ENCODE peak calls at places on chromosomes 1 and 21, in nine cellular contexts. One of them, this sample, is unnamed.

GRCh38 chr1:182702826-182703524 is 18.6 kb upstream of the RGS8 start:
- DNase-seq in NCI-H2081: peak; percentile 58
- DNase-seq in foreskin fibroblast: no peak
- DNase-seq in iPS-NIHi11: no peak
- DNase-seq in ovary: no peak
- DNase-seq in neural progenitor cell: no peak
- DNase-seq in stomach: no peak
- DNase-seq in Caco-2: no peak
- DNase-seq in GM20000: no peak
- DNase-seq in this sample: no peak

GRCh38 chr1:26403656-26404055 is 7.0 kb upstream of the LIN28A start:
- DNase-seq in ovary: no peak
- DNase-seq in GM20000: no peak
- DNase-seq in neural progenitor cell: peak; percentile 62
- DNase-seq in NCI-H2081: no peak
- DNase-seq in Caco-2: no peak
- DNase-seq in foreskin fibroblast: no peak
- DNase-seq in stomach: no peak
- DNase-seq in iPS-NIHi11: no peak
- DNase-seq in this sample: no peak

GRCh38 chr1:62210960-62211359 is 16.3 kb downstream of the L1TD1 start:
- DNase-seq in neural progenitor cell: no peak
- DNase-seq in Caco-2: no peak
- DNase-seq in GM20000: no peak
- DNase-seq in foreskin fibroblast: no peak
- DNase-seq in NCI-H2081: no peak
- DNase-seq in stomach: no peak
- DNase-seq in iPS-NIHi11: no peak
- DNase-seq in ovary: no peak
- DNase-seq in this sample: no peak

GRCh38 chr1:10288059-10288615 is 77.8 kb downstream of the KIF1B start:
- DNase-seq in stomach: no peak
- DNase-seq in foreskin fibroblast: no peak
- DNase-seq in Caco-2: no peak
- DNase-seq in neural progenitor cell: no peak
- DNase-seq in NCI-H2081: no peak
- DNase-seq in ovary: no peak
- DNase-seq in iPS-NIHi11: no peak
- DNase-seq in GM20000: no peak
- DNase-seq in this sample: no peak

GRCh38 chr1:8941906-8942305 is 3.8 kb upstream of the CA6 start:
- DNase-seq in iPS-NIHi11: no peak
- DNase-seq in stomach: no peak
- DNase-seq in foreskin fibroblast: peak; percentile 64
- DNase-seq in Caco-2: no peak
- DNase-seq in ovary: no peak
- DNase-seq in NCI-H2081: no peak
- DNase-seq in neural progenitor cell: no peak
- DNase-seq in GM20000: no peak
- DNase-seq in this sample: no peak

GRCh38 chr1:9070421-9071015 is 1.1 kb upstream of the SLC2A5 start:
- DNase-seq in ovary: no peak
- DNase-seq in stomach: no peak
- DNase-seq in foreskin fibroblast: no peak
- DNase-seq in neural progenitor cell: no peak
- DNase-seq in Caco-2: no peak
- DNase-seq in GM20000: no peak
- DNase-seq in iPS-NIHi11: no peak
- DNase-seq in NCI-H2081: no peak
- DNase-seq in this sample: no peak

GRCh38 chr1:205661429-205662134 is 18.7 kb downstream of the SLC45A3 start:
- DNase-seq in foreskin fibroblast: no peak
- DNase-seq in iPS-NIHi11: peak; percentile 55
- DNase-seq in NCI-H2081: no peak
- DNase-seq in stomach: no peak
- DNase-seq in Caco-2: no peak
- DNase-seq in ovary: no peak
- DNase-seq in neural progenitor cell: no peak
- DNase-seq in GM20000: no peak
- DNase-seq in this sample: no peak

GRCh38 chr21:41232055-41232454 is 64.1 kb downstream of the BACE2 start:
- DNase-seq in ovary: no peak
- DNase-seq in NCI-H2081: no peak
- DNase-seq in foreskin fibroblast: no peak
- DNase-seq in stomach: no peak
- DNase-seq in iPS-NIHi11: no peak
- DNase-seq in Caco-2: no peak
- DNase-seq in neural progenitor cell: no peak
- DNase-seq in GM20000: no peak
- DNase-seq in this sample: no peak

GRCh38 chr1:12600335-12600734 is 17.7 kb downstream of the DHRS3 start:
- DNase-seq in Caco-2: no peak
- DNase-seq in neural progenitor cell: no peak
- DNase-seq in ovary: peak; percentile 61
- DNase-seq in iPS-NIHi11: no peak
- DNase-seq in foreskin fibroblast: no peak
- DNase-seq in GM20000: no peak
- DNase-seq in stomach: peak; percentile 93
- DNase-seq in NCI-H2081: no peak
- DNase-seq in this sample: no peak

GRCh38 chr1:184905601-184906322 is 68.5 kb downstream of the NIBAN1 start:
- DNase-seq in ovary: no peak
- DNase-seq in GM20000: no peak
- DNase-seq in iPS-NIHi11: no peak
- DNase-seq in Caco-2: peak; percentile 72
- DNase-seq in neural progenitor cell: no peak
- DNase-seq in foreskin fibroblast: no peak
- DNase-seq in stomach: peak; percentile 47
- DNase-seq in NCI-H2081: peak; percentile 96
- DNase-seq in this sample: no peak

GRCh38 chr1:51897699-51898031 is 19.1 kb upstream of the NRDC start:
- DNase-seq in neural progenitor cell: no peak
- DNase-seq in ovary: no peak
- DNase-seq in stomach: no peak
- DNase-seq in iPS-NIHi11: no peak
- DNase-seq in NCI-H2081: no peak
- DNase-seq in Caco-2: no peak
- DNase-seq in GM20000: no peak
- DNase-seq in foreskin fibroblast: peak; percentile 90
- DNase-seq in this sample: no peak

GRCh38 chr1:114234408-114235119 is 80.9 kb upstream of the SYT6 start:
- DNase-seq in ovary: no peak
- DNase-seq in foreskin fibroblast: no peak
- DNase-seq in NCI-H2081: no peak
- DNase-seq in neural progenitor cell: no peak
- DNase-seq in GM20000: peak; percentile 55
- DNase-seq in stomach: no peak
- DNase-seq in Caco-2: no peak
- DNase-seq in iPS-NIHi11: no peak
- DNase-seq in this sample: peak; percentile 41

GRCh38 chr1:230303822-230304221 is 122.3 kb downstream of the PGBD5 start:
- DNase-seq in GM20000: no peak
- DNase-seq in ovary: peak; percentile 54
- DNase-seq in neural progenitor cell: no peak
- DNase-seq in iPS-NIHi11: no peak
- DNase-seq in foreskin fibroblast: peak; percentile 62
- DNase-seq in Caco-2: no peak
- DNase-seq in stomach: no peak
- DNase-seq in NCI-H2081: no peak
- DNase-seq in this sample: no peak

GRCh38 chr1:234881893-234882771 is 246.5 kb downstream of the TOMM20 start:
- DNase-seq in stomach: no peak
- DNase-seq in iPS-NIHi11: no peak
- DNase-seq in NCI-H2081: no peak
- DNase-seq in neural progenitor cell: no peak
- DNase-seq in foreskin fibroblast: no peak
- DNase-seq in Caco-2: no peak
- DNase-seq in GM20000: peak; percentile 80
- DNase-seq in ovary: no peak
- DNase-seq in this sample: no peak

GRCh38 chr1:3623441-3624150 is 1.2 kb upstream of the TPRG1L start:
- DNase-seq in GM20000: no peak
- DNase-seq in neural progenitor cell: no peak
- DNase-seq in stomach: no peak
- DNase-seq in NCI-H2081: no peak
- DNase-seq in ovary: no peak
- DNase-seq in foreskin fibroblast: no peak
- DNase-seq in iPS-NIHi11: no peak
- DNase-seq in Caco-2: no peak
- DNase-seq in this sample: no peak

GRCh38 chr21:43306911-43307676 is 119.8 kb downstream of the SIK1 start:
- DNase-seq in Caco-2: no peak
- DNase-seq in neural progenitor cell: no peak
- DNase-seq in NCI-H2081: no peak
- DNase-seq in iPS-NIHi11: no peak
- DNase-seq in foreskin fibroblast: no peak
- DNase-seq in ovary: no peak
- DNase-seq in stomach: peak; percentile 76
- DNase-seq in GM20000: peak; percentile 72
- DNase-seq in this sample: peak; percentile 54

GRCh38 chr1:193438771-193439170 is 252.4 kb upstream of the B3GALT2 start:
- DNase-seq in stomach: no peak
- DNase-seq in NCI-H2081: no peak
- DNase-seq in Caco-2: no peak
- DNase-seq in GM20000: peak; percentile 20
- DNase-seq in foreskin fibroblast: no peak
- DNase-seq in iPS-NIHi11: no peak
- DNase-seq in ovary: no peak
- DNase-seq in neural progenitor cell: no peak
- DNase-seq in this sample: no peak

GRCh38 chr1:183881387-183882084 is 76.6 kb downstream of the RGL1 start:
- DNase-seq in stomach: peak; percentile 65
- DNase-seq in neural progenitor cell: peak; percentile 67
- DNase-seq in ovary: peak; percentile 61
- DNase-seq in Caco-2: peak; percentile 73
- DNase-seq in NCI-H2081: peak; percentile 12
- DNase-seq in foreskin fibroblast: peak; percentile 61
- DNase-seq in iPS-NIHi11: peak; percentile 72
- DNase-seq in GM20000: no peak
- DNase-seq in this sample: no peak

GRCh38 chr1:153881764-153882163 is 41.0 kb downstream of the GATAD2B start:
- DNase-seq in GM20000: no peak
- DNase-seq in foreskin fibroblast: peak; percentile 28
- DNase-seq in iPS-NIHi11: peak; percentile 26
- DNase-seq in ovary: no peak
- DNase-seq in stomach: no peak
- DNase-seq in Caco-2: no peak
- DNase-seq in NCI-H2081: peak; percentile 93
- DNase-seq in neural progenitor cell: peak; percentile 3
- DNase-seq in this sample: no peak

GRCh38 chr1:56491441-56491840 is 87.9 kb downstream of the PLPP3 start:
- DNase-seq in NCI-H2081: no peak
- DNase-seq in iPS-NIHi11: no peak
- DNase-seq in Caco-2: no peak
- DNase-seq in GM20000: no peak
- DNase-seq in neural progenitor cell: no peak
- DNase-seq in stomach: no peak
- DNase-seq in ovary: no peak
- DNase-seq in foreskin fibroblast: peak; percentile 78
- DNase-seq in this sample: no peak

GRCh38 chr1:28199328-28200233 is 23.1 kb upstream of the PTAFR start:
- DNase-seq in GM20000: peak; percentile 86
- DNase-seq in ovary: no peak
- DNase-seq in neural progenitor cell: no peak
- DNase-seq in foreskin fibroblast: no peak
- DNase-seq in stomach: peak; percentile 42
- DNase-seq in NCI-H2081: no peak
- DNase-seq in iPS-NIHi11: no peak
- DNase-seq in Caco-2: no peak
- DNase-seq in this sample: peak; percentile 32

GRCh38 chr1:108570128-108570527 is 10.2 kb downstream of the EEIG2 start:
- DNase-seq in NCI-H2081: no peak
- DNase-seq in stomach: no peak
- DNase-seq in ovary: no peak
- DNase-seq in neural progenitor cell: peak; percentile 33
- DNase-seq in iPS-NIHi11: peak; percentile 65
- DNase-seq in foreskin fibroblast: no peak
- DNase-seq in Caco-2: no peak
- DNase-seq in GM20000: peak; percentile 32
- DNase-seq in this sample: no peak

GRCh38 chr1:198168180-198168579 is 11.4 kb downstream of the NEK7 start:
- DNase-seq in stomach: no peak
- DNase-seq in Caco-2: no peak
- DNase-seq in GM20000: no peak
- DNase-seq in neural progenitor cell: no peak
- DNase-seq in foreskin fibroblast: no peak
- DNase-seq in NCI-H2081: no peak
- DNase-seq in ovary: no peak
- DNase-seq in iPS-NIHi11: no peak
- DNase-seq in this sample: no peak

GRCh38 chr21:15221799-15222386 is 157.1 kb upstream of the NRIP1 start:
- DNase-seq in GM20000: no peak
- DNase-seq in foreskin fibroblast: peak; percentile 22
- DNase-seq in stomach: no peak
- DNase-seq in iPS-NIHi11: peak; percentile 73
- DNase-seq in ovary: no peak
- DNase-seq in neural progenitor cell: peak; percentile 23
- DNase-seq in NCI-H2081: peak; percentile 2
- DNase-seq in Caco-2: peak; percentile 5
- DNase-seq in this sample: no peak

GRCh38 chr1:34405266-34405959 is 228.7 kb downstream of the C1orf94 start:
- DNase-seq in stomach: no peak
- DNase-seq in iPS-NIHi11: no peak
- DNase-seq in ovary: no peak
- DNase-seq in foreskin fibroblast: no peak
- DNase-seq in GM20000: no peak
- DNase-seq in neural progenitor cell: no peak
- DNase-seq in NCI-H2081: no peak
- DNase-seq in Caco-2: no peak
- DNase-seq in this sample: no peak

GRCh38 chr1:172588296-172589291 is 55.6 kb downstream of the SUCO start:
- DNase-seq in stomach: no peak
- DNase-seq in iPS-NIHi11: no peak
- DNase-seq in NCI-H2081: no peak
- DNase-seq in GM20000: no peak
- DNase-seq in ovary: no peak
- DNase-seq in foreskin fibroblast: peak; percentile 79
- DNase-seq in neural progenitor cell: no peak
- DNase-seq in Caco-2: no peak
- DNase-seq in this sample: no peak

GRCh38 chr1:164557270-164557669 is 1.7 kb upstream of the PBX1 start:
- DNase-seq in neural progenitor cell: no peak
- DNase-seq in ovary: no peak
- DNase-seq in foreskin fibroblast: no peak
- DNase-seq in NCI-H2081: peak; percentile 69
- DNase-seq in Caco-2: peak; percentile 18
- DNase-seq in stomach: peak; percentile 47
- DNase-seq in iPS-NIHi11: no peak
- DNase-seq in GM20000: no peak
- DNase-seq in this sample: no peak

GRCh38 chr21:15966651-15967050 is 236.9 kb downstream of the USP25 start:
- DNase-seq in iPS-NIHi11: no peak
- DNase-seq in GM20000: no peak
- DNase-seq in NCI-H2081: no peak
- DNase-seq in foreskin fibroblast: no peak
- DNase-seq in neural progenitor cell: no peak
- DNase-seq in ovary: no peak
- DNase-seq in stomach: no peak
- DNase-seq in Caco-2: no peak
- DNase-seq in this sample: no peak

GRCh38 chr21:17742940-17743592 is 76.1 kb downstream of the C21orf91 start:
- DNase-seq in GM20000: no peak
- DNase-seq in iPS-NIHi11: no peak
- DNase-seq in NCI-H2081: no peak
- DNase-seq in Caco-2: no peak
- DNase-seq in ovary: no peak
- DNase-seq in stomach: no peak
- DNase-seq in neural progenitor cell: no peak
- DNase-seq in foreskin fibroblast: no peak
- DNase-seq in this sample: no peak

This sample was measured in left colon.